ENCODE peak calls at places on chromosomes 4 and X, in four cellular contexts. M is right lobe of liver, G is lung, V is H1. R is an unnamed sample.

GRCh38 chrX:107676559-107677378 is 48.5 kb downstream of the PRPS1 start:
- DNase-seq in M (peak; percentile 87), G (peak; percentile 89), V (no peak), R (peak; percentile 83)

GRCh38 chr4:62131049-62131448 is 930.9 kb downstream of the ADGRL3 start:
- DNase-seq in M (no peak), G (no peak), V (no peak), R (no peak)

GRCh38 chrX:120365320-120365719 is 3.4 kb downstream of the ATP1B4 start:
- DNase-seq in M (peak; percentile 65), G (peak; percentile 38), V (no peak), R (peak; percentile 19)

GRCh38 chrX:11435568-11435967 is 142.4 kb downstream of the AMELX start:
- DNase-seq in M (no peak), G (no peak), V (no peak), R (no peak)

GRCh38 chr4:110135523-110135922 is 62.9 kb downstream of the ELOVL6 start:
- DNase-seq in M (no peak), G (no peak), V (no peak), R (no peak)

GRCh38 chrX:42414057-42414456 is 363.9 kb downstream of the PPP1R2C start:
- DNase-seq in M (no peak), G (no peak), V (no peak), R (no peak)

GRCh38 chr4:68447201-68447600 is at the start of gene TMPRSS11E:
- DNase-seq in M (no peak), G (no peak), V (no peak), R (no peak)

GRCh38 chrX:57083143-57083542 is 38.2 kb downstream of the SPIN2B start:
- DNase-seq in M (no peak), G (no peak), V (no peak), R (no peak)

GRCh38 chr4:113809313-113809712 is 47.8 kb upstream of the CAMK2D start:
- DNase-seq in M (no peak), G (peak; percentile 54), V (no peak), R (peak; percentile 15)

GRCh38 chrX:30388325-30388724 is 79.1 kb upstream of the NR0B1 start:
- DNase-seq in M (no peak), G (no peak), V (no peak), R (no peak)

GRCh38 chr4:94453534-94453963 is 1.8 kb downstream of the PDLIM5 start:
- DNase-seq in M (no peak), G (no peak), V (no peak), R (no peak)

GRCh38 chrX:15416133-15416993 is 32.1 kb upstream of the VEGFD start:
- DNase-seq in M (no peak), G (no peak), V (no peak), R (no peak)

GRCh38 chr4:159006202-159006601 is 96.7 kb upstream of the RAPGEF2 start:
- DNase-seq in M (no peak), G (no peak), V (no peak), R (no peak)

GRCh38 chr4:169655401-169655800 is 35.0 kb downstream of the CLCN3 start:
- DNase-seq in M (no peak), G (no peak), V (no peak), R (no peak)

GRCh38 chr4:138757432-138757831 is 258.1 kb upstream of the NOCT start:
- DNase-seq in M (no peak), G (no peak), V (no peak), R (no peak)

GRCh38 chr4:159227378-159227777 is 124.5 kb downstream of the RAPGEF2 start:
- DNase-seq in M (no peak), G (no peak), V (no peak), R (no peak)

GRCh38 chr4:147543039-147543438 is 62.1 kb downstream of the EDNRA start:
- DNase-seq in M (no peak), G (no peak), V (no peak), R (no peak)

GRCh38 chrX:134932528-134933217 is 58.1 kb upstream of the SMIM10 start:
- DNase-seq in M (no peak), G (no peak), V (no peak), R (no peak)

GRCh38 chr4:138897818-138898226 is 117.8 kb upstream of the NOCT start:
- DNase-seq in M (no peak), G (no peak), V (no peak), R (no peak)

GRCh38 chr4:86771141-86771540 is 78.0 kb downstream of the SLC10A6 start:
- DNase-seq in M (no peak), G (no peak), V (no peak), R (no peak)

GRCh38 chrX:19870206-19870605 is 17.2 kb downstream of the SH3KBP1 start:
- DNase-seq in M (no peak), G (no peak), V (no peak), R (no peak)

GRCh38 chrX:38891641-38892413 is 90.6 kb downstream of the MID1IP1 start:
- DNase-seq in M (no peak), G (no peak), V (no peak), R (no peak)

GRCh38 chrX:80022363-80023031 is 7.9 kb downstream of the TBX22 start:
- DNase-seq in M (no peak), G (no peak), V (no peak), R (no peak)

GRCh38 chrX:150856101-150856500 is 42.4 kb downstream of the CD99L2 start:
- DNase-seq in M (no peak), G (no peak), V (no peak), R (no peak)

GRCh38 chr4:118967393-118967792 is 78.7 kb downstream of the SYNPO2 start:
- DNase-seq in M (no peak), G (no peak), V (no peak), R (no peak)
- H3K27ac ChIP-seq in M (no peak overlapping the region), G (peak overlapping the region; percentile 12), V (peak overlapping the region; percentile 2), R (peak overlapping the region; percentile 86)

DNA sequence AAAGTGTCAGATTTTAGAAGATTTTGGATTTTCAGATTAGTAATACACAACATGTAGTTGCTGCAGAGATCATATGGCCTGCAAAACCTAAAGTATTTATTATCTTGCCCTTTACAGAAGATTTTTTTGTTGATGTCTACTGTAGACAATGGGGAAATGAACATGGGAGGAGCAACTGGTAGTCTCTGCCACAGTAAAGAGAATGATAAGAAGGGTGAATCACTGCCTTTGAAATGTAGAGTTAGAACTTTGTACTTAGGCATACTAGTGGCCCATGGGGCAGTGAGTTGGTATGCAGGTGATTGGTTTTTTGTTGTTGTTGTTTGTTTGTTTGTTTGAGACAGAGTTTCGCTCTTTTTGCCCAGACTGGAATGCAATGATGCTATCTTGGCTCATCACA is 50.1 kb downstream of the GAB1 start:
- DNase-seq in M (no peak), G (no peak), V (no peak), R (no peak)
- H3K4me1 ChIP-seq in M (peaks cover 38% of the 10 kb centered on the region), G (peaks cover 17% of the 10 kb centered on the region), V (peaks cover 4% of the 10 kb centered on the region), R (peaks cover 63% of the 10 kb centered on the region)

DNA sequence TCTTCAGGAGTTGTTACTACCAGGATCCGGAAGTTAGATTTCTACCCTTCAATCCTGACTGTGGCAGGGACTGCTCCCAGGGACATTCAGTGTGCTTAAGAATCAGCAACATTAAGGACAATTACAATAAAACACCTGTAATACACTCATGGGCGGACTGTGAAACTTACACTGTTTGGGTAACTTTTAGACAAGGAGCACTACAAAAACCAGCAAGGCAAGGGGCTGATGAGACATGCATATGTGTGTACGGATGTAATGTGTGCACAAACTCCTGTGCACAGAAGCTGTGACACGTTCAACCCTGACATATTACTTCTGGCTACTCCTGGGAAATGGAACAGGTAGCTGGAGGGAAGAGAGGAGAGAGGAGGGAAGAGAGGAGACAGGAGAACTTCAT is 75.8 kb downstream of the FAT1 start:
- DNase-seq in M (no peak), G (no peak), V (no peak), R (no peak)
- H3K36me3 ChIP-seq in M (no peaks in the 10 kb centered on the region), G (peaks cover 2% of the 10 kb centered on the region), V (peaks cover 14% of the 10 kb centered on the region), R (no peaks in the 10 kb centered on the region)

GRCh38 chrX:9166566-9166909 is 132.6 kb upstream of the FAM9B start:
- DNase-seq in M (no peak), G (no peak), V (no peak), R (no peak)

GRCh38 chrX:9160698-9161329 is 126.9 kb upstream of the FAM9B start:
- DNase-seq in M (no peak), G (no peak), V (no peak), R (no peak)

GRCh38 chrX:9164535-9165425 is 130.9 kb upstream of the FAM9B start:
- DNase-seq in M (no peak), G (no peak), V (no peak), R (no peak)

GRCh38 chrX:9164086-9164485 is 130.2 kb upstream of the FAM9B start:
- DNase-seq in M (no peak), G (no peak), V (no peak), R (no peak)

DNA sequence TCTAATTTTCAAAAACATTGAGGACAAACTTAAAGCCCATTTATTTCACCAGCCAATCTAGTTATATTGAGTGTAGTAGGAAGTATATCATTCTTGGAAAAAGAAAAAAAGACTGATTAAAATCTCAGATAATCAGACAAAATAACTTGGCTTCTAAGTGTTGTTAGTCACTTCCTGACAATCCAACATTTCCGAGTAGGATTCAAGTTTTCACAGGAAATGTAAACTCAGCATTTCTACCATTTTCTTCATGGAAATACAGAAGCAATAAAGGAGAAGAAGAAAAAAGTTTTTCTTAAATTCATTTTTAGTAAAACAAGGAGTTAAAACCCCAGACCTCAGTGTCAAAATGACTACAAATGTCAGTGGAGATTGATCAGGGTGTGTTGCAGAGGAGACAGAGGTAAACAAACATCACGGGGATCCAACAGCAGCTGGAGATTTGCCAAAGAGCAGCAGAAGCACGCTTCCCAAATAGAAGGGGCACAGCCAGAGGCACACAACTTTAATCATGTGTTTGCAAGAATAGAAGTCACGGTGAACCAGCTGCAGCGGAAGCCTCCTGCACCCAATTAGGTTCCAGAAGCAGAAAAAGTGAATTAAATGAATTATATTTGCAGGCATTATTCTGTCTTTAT is 129.3 kb upstream of the FAM9B start:
- DNase-seq in M (no peak), G (no peak), V (no peak), R (no peak)
- H3K27ac ChIP-seq in M (no peak overlapping the region), G (no peak overlapping the region), V (no peak overlapping the region), R (no peak overlapping the region)

R was measured in heart left ventricle.